ENCODE peak calls at places on chromosomes 6 and 20, in ten cellular contexts. One of them, this sample, is unnamed.

GRCh38 chr20:8153281-8153908 is 21.3 kb downstream of the PLCB1 start:
- DNase-seq in AG10803: no peak
- DNase-seq in astrocyte of the cerebellum: no peak
- DNase-seq in HFF-Myc: no peak
- DNase-seq in heart left ventricle: no peak
- DNase-seq in cardiac fibroblast: peak
- DNase-seq in body of pancreas: no peak
- DNase-seq in heart right ventricle: no peak
- DNase-seq in GM12865: peak
- DNase-seq in AG04449: no peak
- DNase-seq in this sample: peak

GRCh38 chr6:43089467-43089866 is 13.4 kb downstream of the PTK7 start:
- DNase-seq in AG10803: no peak
- DNase-seq in astrocyte of the cerebellum: no peak
- DNase-seq in AG04449: no peak
- DNase-seq in heart right ventricle: no peak
- DNase-seq in HFF-Myc: no peak
- DNase-seq in body of pancreas: no peak
- DNase-seq in heart left ventricle: no peak
- DNase-seq in cardiac fibroblast: no peak
- DNase-seq in GM12865: no peak
- DNase-seq in this sample: no peak

GRCh38 chr6:14371530-14371929 is 254.0 kb downstream of the CD83 start:
- DNase-seq in heart right ventricle: no peak
- DNase-seq in cardiac fibroblast: no peak
- DNase-seq in GM12865: no peak
- DNase-seq in astrocyte of the cerebellum: no peak
- DNase-seq in HFF-Myc: no peak
- DNase-seq in AG10803: no peak
- DNase-seq in heart left ventricle: no peak
- DNase-seq in AG04449: no peak
- DNase-seq in body of pancreas: no peak
- DNase-seq in this sample: no peak

GRCh38 chr20:13554706-13555105 is 84.0 kb downstream of the TASP1 start:
- DNase-seq in GM12865: no peak
- DNase-seq in HFF-Myc: no peak
- DNase-seq in astrocyte of the cerebellum: no peak
- DNase-seq in body of pancreas: no peak
- DNase-seq in AG04449: no peak
- DNase-seq in heart left ventricle: no peak
- DNase-seq in cardiac fibroblast: peak
- DNase-seq in heart right ventricle: no peak
- DNase-seq in AG10803: peak
- DNase-seq in this sample: no peak

GRCh38 chr6:89035252-89036106 is 45.1 kb upstream of the PNRC1 start:
- DNase-seq in cardiac fibroblast: peak
- DNase-seq in HFF-Myc: peak
- DNase-seq in AG10803: peak
- DNase-seq in body of pancreas: peak
- DNase-seq in heart left ventricle: peak
- DNase-seq in astrocyte of the cerebellum: peak
- DNase-seq in AG04449: peak
- DNase-seq in heart right ventricle: peak
- DNase-seq in GM12865: no peak
- DNase-seq in this sample: peak

GRCh38 chr6:62670490-62671223 is 384.6 kb upstream of the KHDRBS2 start:
- DNase-seq in GM12865: no peak
- DNase-seq in AG04449: no peak
- DNase-seq in astrocyte of the cerebellum: no peak
- DNase-seq in AG10803: no peak
- DNase-seq in heart right ventricle: no peak
- DNase-seq in heart left ventricle: no peak
- DNase-seq in body of pancreas: no peak
- DNase-seq in HFF-Myc: no peak
- DNase-seq in cardiac fibroblast: no peak
- DNase-seq in this sample: no peak

GRCh38 chr6:141464490-141464889 is 668.2 kb upstream of the GJE1 start:
- DNase-seq in astrocyte of the cerebellum: no peak
- DNase-seq in HFF-Myc: no peak
- DNase-seq in heart right ventricle: no peak
- DNase-seq in GM12865: peak
- DNase-seq in AG10803: peak
- DNase-seq in cardiac fibroblast: peak
- DNase-seq in AG04449: no peak
- DNase-seq in heart left ventricle: no peak
- DNase-seq in body of pancreas: no peak
- DNase-seq in this sample: peak

GRCh38 chr6:52376763-52377162 is 14.8 kb downstream of the PAQR8 start:
- DNase-seq in heart left ventricle: no peak
- DNase-seq in astrocyte of the cerebellum: no peak
- DNase-seq in AG04449: no peak
- DNase-seq in heart right ventricle: no peak
- DNase-seq in HFF-Myc: no peak
- DNase-seq in AG10803: no peak
- DNase-seq in cardiac fibroblast: no peak
- DNase-seq in body of pancreas: no peak
- DNase-seq in GM12865: no peak
- DNase-seq in this sample: no peak

GRCh38 chr6:23983691-23984090 is 142.3 kb upstream of the NRSN1 start:
- DNase-seq in HFF-Myc: no peak
- DNase-seq in AG04449: no peak
- DNase-seq in heart left ventricle: no peak
- DNase-seq in cardiac fibroblast: no peak
- DNase-seq in astrocyte of the cerebellum: no peak
- DNase-seq in AG10803: no peak
- DNase-seq in body of pancreas: no peak
- DNase-seq in heart right ventricle: no peak
- DNase-seq in GM12865: no peak
- DNase-seq in this sample: no peak

GRCh38 chr20:46640536-46641311 is 10.5 kb downstream of the SLC13A3 start:
- DNase-seq in GM12865: no peak
- DNase-seq in heart left ventricle: no peak
- DNase-seq in HFF-Myc: no peak
- DNase-seq in AG10803: no peak
- DNase-seq in AG04449: no peak
- DNase-seq in astrocyte of the cerebellum: no peak
- DNase-seq in cardiac fibroblast: no peak
- DNase-seq in heart right ventricle: no peak
- DNase-seq in body of pancreas: no peak
- DNase-seq in this sample: no peak

GRCh38 chr6:5998741-5999687 is 7.7 kb downstream of the NRN1 start:
- DNase-seq in AG10803: peak
- DNase-seq in HFF-Myc: no peak
- DNase-seq in heart left ventricle: peak
- DNase-seq in body of pancreas: no peak
- DNase-seq in GM12865: no peak
- DNase-seq in heart right ventricle: peak
- DNase-seq in cardiac fibroblast: no peak
- DNase-seq in AG04449: no peak
- DNase-seq in astrocyte of the cerebellum: no peak
- DNase-seq in this sample: no peak

GRCh38 chr6:131948221-131948661 is 2.9 kb downstream of the CCN2 start:
- DNase-seq in HFF-Myc: no peak
- DNase-seq in GM12865: no peak
- DNase-seq in heart right ventricle: no peak
- DNase-seq in astrocyte of the cerebellum: peak
- DNase-seq in body of pancreas: no peak
- DNase-seq in AG04449: peak
- DNase-seq in heart left ventricle: no peak
- DNase-seq in AG10803: peak
- DNase-seq in cardiac fibroblast: peak
- DNase-seq in this sample: peak
- H3K4me3 ChIP-seq in HFF-Myc: peak
- H3K4me3 ChIP-seq in GM12865: no peak
- H3K4me3 ChIP-seq in heart right ventricle: peak
- H3K4me3 ChIP-seq in astrocyte of the cerebellum: peak
- H3K4me3 ChIP-seq in body of pancreas: no peak
- H3K4me3 ChIP-seq in AG04449: peak
- H3K4me3 ChIP-seq in heart left ventricle: peak
- H3K4me3 ChIP-seq in AG10803: peak
- H3K4me3 ChIP-seq in cardiac fibroblast: peak
- H3K4me3 ChIP-seq in this sample: peak

GRCh38 chr6:12283904-12284303 is 6.3 kb upstream of the EDN1 start:
- DNase-seq in GM12865: no peak
- DNase-seq in AG10803: no peak
- DNase-seq in HFF-Myc: no peak
- DNase-seq in cardiac fibroblast: no peak
- DNase-seq in heart right ventricle: no peak
- DNase-seq in astrocyte of the cerebellum: no peak
- DNase-seq in heart left ventricle: no peak
- DNase-seq in body of pancreas: no peak
- DNase-seq in AG04449: no peak
- DNase-seq in this sample: no peak
- TF ChIP-seq CTCF in GM12865: no peak
- TF ChIP-seq CTCF in AG10803: no peak
- TF ChIP-seq CTCF in HFF-Myc: no peak
- TF ChIP-seq CTCF in cardiac fibroblast: no peak
- TF ChIP-seq CTCF in heart right ventricle: no peak
- TF ChIP-seq CTCF in astrocyte of the cerebellum: no peak
- TF ChIP-seq CTCF in heart left ventricle: no peak
- TF ChIP-seq CTCF in body of pancreas: no peak
- TF ChIP-seq CTCF in AG04449: no peak
- TF ChIP-seq CTCF in this sample: no peak

GRCh38 chr20:41599699-41600104 is 18.5 kb downstream of the CHD6 start:
- DNase-seq in cardiac fibroblast: no peak
- DNase-seq in AG10803: no peak
- DNase-seq in heart right ventricle: no peak
- DNase-seq in AG04449: no peak
- DNase-seq in heart left ventricle: no peak
- DNase-seq in body of pancreas: no peak
- DNase-seq in astrocyte of the cerebellum: no peak
- DNase-seq in GM12865: no peak
- DNase-seq in HFF-Myc: no peak
- DNase-seq in this sample: no peak

GRCh38 chr20:41601742-41602141 is 16.4 kb downstream of the CHD6 start:
- DNase-seq in GM12865: no peak
- DNase-seq in heart right ventricle: no peak
- DNase-seq in AG04449: no peak
- DNase-seq in body of pancreas: no peak
- DNase-seq in AG10803: no peak
- DNase-seq in cardiac fibroblast: no peak
- DNase-seq in HFF-Myc: no peak
- DNase-seq in heart left ventricle: no peak
- DNase-seq in astrocyte of the cerebellum: no peak
- DNase-seq in this sample: no peak

GRCh38 chr20:41600926-41601631 is 17.1 kb downstream of the CHD6 start:
- DNase-seq in GM12865: no peak
- DNase-seq in astrocyte of the cerebellum: no peak
- DNase-seq in cardiac fibroblast: no peak
- DNase-seq in body of pancreas: no peak
- DNase-seq in AG04449: no peak
- DNase-seq in HFF-Myc: no peak
- DNase-seq in heart right ventricle: no peak
- DNase-seq in heart left ventricle: no peak
- DNase-seq in AG10803: no peak
- DNase-seq in this sample: no peak

GRCh38 chr20:41594514-41595322 is 23.5 kb downstream of the CHD6 start:
- DNase-seq in cardiac fibroblast: no peak
- DNase-seq in AG04449: no peak
- DNase-seq in AG10803: no peak
- DNase-seq in body of pancreas: no peak
- DNase-seq in HFF-Myc: no peak
- DNase-seq in GM12865: no peak
- DNase-seq in heart right ventricle: no peak
- DNase-seq in astrocyte of the cerebellum: no peak
- DNase-seq in heart left ventricle: no peak
- DNase-seq in this sample: no peak

GRCh38 chr20:41598719-41599118 is 19.5 kb downstream of the CHD6 start:
- DNase-seq in GM12865: no peak
- DNase-seq in body of pancreas: no peak
- DNase-seq in cardiac fibroblast: no peak
- DNase-seq in heart right ventricle: no peak
- DNase-seq in HFF-Myc: no peak
- DNase-seq in astrocyte of the cerebellum: no peak
- DNase-seq in AG10803: no peak
- DNase-seq in heart left ventricle: no peak
- DNase-seq in AG04449: no peak
- DNase-seq in this sample: no peak
- H3K4me3 ChIP-seq in GM12865: no peak
- H3K4me3 ChIP-seq in body of pancreas: no peak
- H3K4me3 ChIP-seq in cardiac fibroblast: no peak
- H3K4me3 ChIP-seq in heart right ventricle: no peak
- H3K4me3 ChIP-seq in HFF-Myc: no peak
- H3K4me3 ChIP-seq in astrocyte of the cerebellum: no peak
- H3K4me3 ChIP-seq in AG10803: no peak
- H3K4me3 ChIP-seq in heart left ventricle: no peak
- H3K4me3 ChIP-seq in AG04449: no peak
- H3K4me3 ChIP-seq in this sample: no peak

GRCh38 chr6:158567152-158567551 is 7.3 kb downstream of the TMEM181 start:
- DNase-seq in cardiac fibroblast: no peak
- DNase-seq in GM12865: no peak
- DNase-seq in AG04449: no peak
- DNase-seq in heart right ventricle: no peak
- DNase-seq in AG10803: no peak
- DNase-seq in HFF-Myc: no peak
- DNase-seq in astrocyte of the cerebellum: no peak
- DNase-seq in body of pancreas: no peak
- DNase-seq in heart left ventricle: no peak
- DNase-seq in this sample: no peak

GRCh38 chr6:158564243-158565121 is 4.6 kb downstream of the TMEM181 start:
- DNase-seq in cardiac fibroblast: no peak
- DNase-seq in astrocyte of the cerebellum: no peak
- DNase-seq in AG10803: no peak
- DNase-seq in GM12865: no peak
- DNase-seq in AG04449: no peak
- DNase-seq in HFF-Myc: no peak
- DNase-seq in heart left ventricle: no peak
- DNase-seq in body of pancreas: no peak
- DNase-seq in heart right ventricle: no peak
- DNase-seq in this sample: no peak

GRCh38 chr6:158566207-158566818 is 6.4 kb downstream of the TMEM181 start:
- DNase-seq in GM12865: no peak
- DNase-seq in body of pancreas: no peak
- DNase-seq in cardiac fibroblast: no peak
- DNase-seq in AG10803: no peak
- DNase-seq in astrocyte of the cerebellum: no peak
- DNase-seq in HFF-Myc: no peak
- DNase-seq in heart right ventricle: no peak
- DNase-seq in heart left ventricle: no peak
- DNase-seq in AG04449: no peak
- DNase-seq in this sample: no peak

GRCh38 chr6:158565122-158565429 is 5.2 kb downstream of the TMEM181 start:
- DNase-seq in AG04449: no peak
- DNase-seq in body of pancreas: no peak
- DNase-seq in heart right ventricle: no peak
- DNase-seq in heart left ventricle: no peak
- DNase-seq in GM12865: no peak
- DNase-seq in astrocyte of the cerebellum: no peak
- DNase-seq in HFF-Myc: no peak
- DNase-seq in cardiac fibroblast: no peak
- DNase-seq in AG10803: no peak
- DNase-seq in this sample: no peak

DNA sequence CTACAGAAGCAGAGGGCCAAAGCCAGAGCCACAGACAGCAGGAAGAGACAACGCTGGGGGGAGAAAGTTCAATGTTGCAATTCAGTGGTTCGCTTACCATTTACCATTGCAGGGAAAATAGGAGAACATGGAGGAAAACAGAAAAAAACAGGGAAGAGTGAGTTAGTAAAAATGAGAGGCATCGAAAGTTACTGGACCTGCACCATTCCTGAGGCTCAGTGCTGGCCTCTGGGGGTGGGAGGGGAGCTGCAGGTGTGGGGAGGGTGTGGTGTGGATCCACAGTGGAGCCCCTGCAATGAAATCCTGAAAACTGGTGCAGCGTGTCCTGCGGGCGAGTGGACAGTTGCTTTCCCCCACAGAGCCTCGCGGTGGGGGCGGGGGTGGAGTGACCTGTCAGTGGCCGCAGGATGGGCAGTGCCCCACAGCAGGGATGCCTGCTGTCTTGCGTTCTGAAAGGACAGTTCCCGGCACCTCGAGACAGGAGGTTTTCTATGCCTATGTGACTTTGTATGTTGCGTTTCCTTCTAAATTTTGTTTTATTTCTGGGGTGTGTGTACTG is 5.7 kb downstream of the TMEM181 start:
- DNase-seq in heart right ventricle: no peak
- DNase-seq in astrocyte of the cerebellum: no peak
- DNase-seq in AG04449: no peak
- DNase-seq in HFF-Myc: no peak
- DNase-seq in body of pancreas: no peak
- DNase-seq in heart left ventricle: no peak
- DNase-seq in AG10803: no peak
- DNase-seq in cardiac fibroblast: no peak
- DNase-seq in GM12865: no peak
- DNase-seq in this sample: no peak
- TF ChIP-seq CTCF in heart right ventricle: no peak
- TF ChIP-seq CTCF in astrocyte of the cerebellum: no peak
- TF ChIP-seq CTCF in AG04449: no peak
- TF ChIP-seq CTCF in HFF-Myc: peak
- TF ChIP-seq CTCF in body of pancreas: no peak
- TF ChIP-seq CTCF in heart left ventricle: no peak
- TF ChIP-seq CTCF in AG10803: no peak
- TF ChIP-seq CTCF in cardiac fibroblast: peak
- TF ChIP-seq CTCF in GM12865: no peak
- TF ChIP-seq CTCF in this sample: no peak

This sample was measured in fibroblast of villous mesenchyme.